ENCODE peak calls at places on chromosomes 11 and 22, in four cellular contexts. One of them, this sample, is unnamed.

GRCh38 chr11:66542362-66542761 is 3.5 kb downstream of the ZDHHC24 start:
- DNase-seq in stimulated activated CD8-positive, alpha-beta memory T cell treated with anti-CD3 and anti-CD28 coated beads, Interleukin-4, amount 100 ng/mL, for 1 hour: no peak
- DNase-seq in tibial nerve: no peak
- DNase-seq in ureter: no peak
- DNase-seq in this sample: no peak

GRCh38 chr11:36818410-36818809 is 220.4 kb upstream of the RAG2 start:
- DNase-seq in stimulated activated CD8-positive, alpha-beta memory T cell treated with anti-CD3 and anti-CD28 coated beads, Interleukin-4, amount 100 ng/mL, for 1 hour: no peak
- DNase-seq in tibial nerve: no peak
- DNase-seq in ureter: no peak
- DNase-seq in this sample: no peak

GRCh38 chr22:36999463-36999862 is 19.8 kb downstream of the TST start:
- DNase-seq in tibial nerve: no peak
- DNase-seq in stimulated activated CD8-positive, alpha-beta memory T cell treated with anti-CD3 and anti-CD28 coated beads, Interleukin-4, amount 100 ng/mL, for 1 hour: no peak
- DNase-seq in ureter: no peak
- DNase-seq in this sample: no peak

GRCh38 chr11:112996924-112997323 is 35.7 kb downstream of the NCAM1 start:
- DNase-seq in stimulated activated CD8-positive, alpha-beta memory T cell treated with anti-CD3 and anti-CD28 coated beads, Interleukin-4, amount 100 ng/mL, for 1 hour: no peak
- DNase-seq in tibial nerve: no peak
- DNase-seq in ureter: no peak
- DNase-seq in this sample: no peak

GRCh38 chr11:18698341-18699268 is at the start of gene TMEM86A:
- DNase-seq in ureter: peak; percentile 93
- DNase-seq in tibial nerve: peak; percentile 94
- DNase-seq in stimulated activated CD8-positive, alpha-beta memory T cell treated with anti-CD3 and anti-CD28 coated beads, Interleukin-4, amount 100 ng/mL, for 1 hour: peak; percentile 86
- DNase-seq in this sample: peak; percentile 94

GRCh38 chr11:69598147-69598546 is 42.8 kb upstream of the CCND1 start:
- DNase-seq in stimulated activated CD8-positive, alpha-beta memory T cell treated with anti-CD3 and anti-CD28 coated beads, Interleukin-4, amount 100 ng/mL, for 1 hour: no peak
- DNase-seq in ureter: no peak
- DNase-seq in tibial nerve: no peak
- DNase-seq in this sample: peak; percentile 57

GRCh38 chr22:46514592-46515207 is 22.7 kb downstream of the CELSR1 start:
- DNase-seq in stimulated activated CD8-positive, alpha-beta memory T cell treated with anti-CD3 and anti-CD28 coated beads, Interleukin-4, amount 100 ng/mL, for 1 hour: no peak
- DNase-seq in tibial nerve: no peak
- DNase-seq in ureter: no peak
- DNase-seq in this sample: no peak

GRCh38 chr11:31943056-31943780 is 132.1 kb upstream of the PAX6 start:
- DNase-seq in ureter: no peak
- DNase-seq in tibial nerve: no peak
- DNase-seq in stimulated activated CD8-positive, alpha-beta memory T cell treated with anti-CD3 and anti-CD28 coated beads, Interleukin-4, amount 100 ng/mL, for 1 hour: no peak
- DNase-seq in this sample: no peak

GRCh38 chr22:34293324-34293723 is 373.0 kb upstream of the LARGE1 start:
- DNase-seq in tibial nerve: no peak
- DNase-seq in ureter: no peak
- DNase-seq in stimulated activated CD8-positive, alpha-beta memory T cell treated with anti-CD3 and anti-CD28 coated beads, Interleukin-4, amount 100 ng/mL, for 1 hour: no peak
- DNase-seq in this sample: no peak

This sample was measured in coronary artery.